ENCODE peak calls at places on chromosomes 5 and 9, in six cellular contexts. H is dorsolateral prefrontal cortex, B is choroid plexus epithelial cell, R is GM12865, X is heart right ventricle, M is pancreas. N is an unnamed sample.

GRCh38 chr9:77750284-77750683 is 102.2 kb upstream of the GNA14 start:
- DNase-seq in X (no peak), M (no peak), R (no peak), B (peak; percentile 39), H (no peak), N (no peak)

GRCh38 chr5:6812800-6813731 is 99.8 kb downstream of the TENT4A start:
- DNase-seq in M (peak; percentile 83), X (no peak), R (no peak), B (peak; percentile 57), H (no peak), N (peak; percentile 35)

GRCh38 chr5:83496626-83497025 is 25.1 kb downstream of the VCAN start:
- DNase-seq in B (no peak), R (no peak), M (no peak), H (no peak), X (no peak), N (no peak)

GRCh38 chr9:17120203-17120602 is 14.6 kb upstream of the CNTLN start:
- DNase-seq in R (no peak), B (no peak), X (no peak), M (no peak), H (no peak), N (no peak)

GRCh38 chr5:128905225-128906110 is 59.8 kb upstream of the SLC27A6 start:
- DNase-seq in M (no peak), B (peak; percentile 83), X (no peak), H (no peak), R (peak; percentile 65), N (peak; percentile 20)

GRCh38 chr9:126170286-126170823 is 156.3 kb upstream of the MVB12B start:
- DNase-seq in H (no peak), R (no peak), X (no peak), M (no peak), B (no peak), N (no peak)

GRCh38 chr9:123371805-123372590 is 16.0 kb downstream of the CRB2 start:
- DNase-seq in H (no peak), M (no peak), R (no peak), X (no peak), B (no peak), N (no peak)

GRCh38 chr9:2243666-2244555 is 228.8 kb downstream of the SMARCA2 start:
- DNase-seq in R (no peak), B (no peak), M (no peak), H (no peak), X (no peak), N (no peak)

GRCh38 chr9:88390371-88390990 is 2.2 kb downstream of the SPIN1 start:
- DNase-seq in R (no peak), H (no peak), M (no peak), X (no peak), B (peak; percentile 28), N (no peak)

GRCh38 chr5:111384220-111384619 is 128.1 kb downstream of the STARD4 start:
- DNase-seq in R (no peak), X (no peak), B (peak; percentile 30), M (no peak), H (no peak), N (no peak)

GRCh38 chr5:130282044-130282443 is 377.8 kb downstream of the CHSY3 start:
- DNase-seq in X (no peak), R (no peak), B (peak; percentile 23), H (no peak), M (no peak), N (peak; percentile 63)

GRCh38 chr9:17942498-17942897 is 363.6 kb downstream of the SH3GL2 start:
- DNase-seq in X (no peak), R (no peak), B (no peak), H (no peak), M (no peak), N (no peak)

GRCh38 chr5:84518862-84519261 is 134.2 kb upstream of the EDIL3 start:
- DNase-seq in R (no peak), X (no peak), H (no peak), B (no peak), M (no peak), N (no peak)

GRCh38 chr9:105887679-105888078 is 193.3 kb downstream of the TMEM38B start:
- DNase-seq in R (no peak), H (no peak), B (no peak), X (no peak), M (no peak), N (no peak)

GRCh38 chr5:140556438-140556837 is 835 bp downstream of the SRA1 start:
- DNase-seq in X (no peak), M (no peak), H (no peak), R (no peak), B (peak; percentile 71), N (no peak)
- H3K4me3 ChIP-seq in X (peak overlapping the region; percentile 75), M (peak overlapping the region; percentile 70), H (peak overlapping the region; percentile 84), R (peak overlapping the region; percentile 94), B (peak overlapping the region; percentile 87), N (peak overlapping the region; percentile 65)

GRCh38 chr5:122311400-122311887 is 593 bp upstream of the SNCAIP start:
- DNase-seq in H (no peak), X (no peak), M (no peak), R (no peak), B (no peak), N (no peak)
- H3K4me3 ChIP-seq in H (peak overlapping the region; percentile 27), X (peak overlapping the region; percentile 51), M (no peak overlapping the region), R (peak overlapping the region; percentile 46), B (peak overlapping the region; percentile 57), N (peak overlapping the region; percentile 55)

GRCh38 chr5:54049963-54050362 is 260.4 kb downstream of the ARL15 start:
- DNase-seq in R (no peak), H (no peak), X (no peak), M (no peak), B (peak; percentile 62), N (peak; percentile 50)
- H3K4me3 ChIP-seq in R (no peak overlapping the region), H (no peak overlapping the region), X (no peak overlapping the region), M (no peak overlapping the region), B (no peak overlapping the region), N (no peak overlapping the region)

GRCh38 chr5:10757043-10757442 is 4.0 kb downstream of the DAP start:
- DNase-seq in H (no peak), R (no peak), X (no peak), M (no peak), B (no peak), N (no peak)

GRCh38 chr5:10760976-10761841 is at the start of gene DAP:
- DNase-seq in X (peak; percentile 90), M (peak; percentile 97), R (peak; percentile 96), B (peak; percentile 91), H (peak; percentile 51), N (peak; percentile 41)

GRCh38 chr5:10760033-10760975 is 730 bp downstream of the DAP start:
- DNase-seq in M (no peak), B (peak; percentile 53), R (peak; percentile 57), H (no peak), X (no peak), N (peak; percentile 17)

GRCh38 chr5:10756539-10756938 is 4.5 kb downstream of the DAP start:
- DNase-seq in H (no peak), X (no peak), B (no peak), M (no peak), R (peak; percentile 57), N (peak; percentile 55)

DNA sequence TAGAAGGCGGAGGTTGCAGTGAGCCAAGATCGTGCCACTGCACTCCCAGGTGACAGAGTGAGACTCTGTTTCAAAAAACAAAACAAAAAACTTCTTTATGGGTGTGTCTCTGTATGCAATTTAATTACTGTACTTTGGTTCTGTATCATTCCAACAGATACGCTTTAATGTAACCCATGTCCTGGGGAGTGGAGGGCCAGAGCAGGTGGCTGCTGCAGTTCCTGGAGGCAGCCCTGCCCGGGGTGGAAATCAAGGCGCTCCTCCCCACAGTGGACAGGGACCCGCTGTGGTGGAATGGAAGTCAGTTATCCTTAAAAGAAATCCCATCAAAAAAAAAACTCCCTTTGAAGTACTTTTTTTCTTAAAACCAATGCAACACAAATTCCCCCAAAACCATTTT is 1.9 kb downstream of the DAP start:
- DNase-seq in R (no peak), M (no peak), H (no peak), B (no peak), X (no peak), N (no peak)
- H3K4me3 ChIP-seq in R (peak overlapping the region; percentile 57), M (no peak overlapping the region), H (no peak overlapping the region), B (no peak overlapping the region), X (peak overlapping the region; percentile 77), N (no peak overlapping the region)

GRCh38 chr9:94922098-94922607 is 195.7 kb downstream of the AOPEP start:
- DNase-seq in B (peak; percentile 98), R (no peak), X (no peak), M (no peak), H (no peak), N (peak; percentile 99)

GRCh38 chr9:94921656-94922055 is 195.2 kb downstream of the AOPEP start:
- DNase-seq in H (no peak), B (peak; percentile 31), R (no peak), X (no peak), M (no peak), N (no peak)

GRCh38 chr9:94925751-94926456 is 199.4 kb downstream of the AOPEP start:
- DNase-seq in B (no peak), X (no peak), R (no peak), H (no peak), M (no peak), N (no peak)

GRCh38 chr9:94922691-94923107 is 196.2 kb downstream of the AOPEP start:
- DNase-seq in R (no peak), X (no peak), M (no peak), B (peak; percentile 75), H (no peak), N (no peak)

GRCh38 chr9:94923333-94924089 is 197.0 kb downstream of the AOPEP start:
- DNase-seq in M (no peak), X (no peak), R (no peak), B (no peak), H (no peak), N (no peak)
- H3K4me3 ChIP-seq in M (no peak overlapping the region), X (no peak overlapping the region), R (no peak overlapping the region), B (no peak overlapping the region), H (no peak overlapping the region), N (no peak overlapping the region)

GRCh38 chr5:33494476-33494875 is 53.7 kb downstream of the TARS1 start:
- DNase-seq in M (no peak), R (no peak), B (no peak), H (no peak), X (no peak), N (no peak)
- H3K4me3 ChIP-seq in M (no peak overlapping the region), R (no peak overlapping the region), B (no peak overlapping the region), H (no peak overlapping the region), X (no peak overlapping the region), N (no peak overlapping the region)

DNA sequence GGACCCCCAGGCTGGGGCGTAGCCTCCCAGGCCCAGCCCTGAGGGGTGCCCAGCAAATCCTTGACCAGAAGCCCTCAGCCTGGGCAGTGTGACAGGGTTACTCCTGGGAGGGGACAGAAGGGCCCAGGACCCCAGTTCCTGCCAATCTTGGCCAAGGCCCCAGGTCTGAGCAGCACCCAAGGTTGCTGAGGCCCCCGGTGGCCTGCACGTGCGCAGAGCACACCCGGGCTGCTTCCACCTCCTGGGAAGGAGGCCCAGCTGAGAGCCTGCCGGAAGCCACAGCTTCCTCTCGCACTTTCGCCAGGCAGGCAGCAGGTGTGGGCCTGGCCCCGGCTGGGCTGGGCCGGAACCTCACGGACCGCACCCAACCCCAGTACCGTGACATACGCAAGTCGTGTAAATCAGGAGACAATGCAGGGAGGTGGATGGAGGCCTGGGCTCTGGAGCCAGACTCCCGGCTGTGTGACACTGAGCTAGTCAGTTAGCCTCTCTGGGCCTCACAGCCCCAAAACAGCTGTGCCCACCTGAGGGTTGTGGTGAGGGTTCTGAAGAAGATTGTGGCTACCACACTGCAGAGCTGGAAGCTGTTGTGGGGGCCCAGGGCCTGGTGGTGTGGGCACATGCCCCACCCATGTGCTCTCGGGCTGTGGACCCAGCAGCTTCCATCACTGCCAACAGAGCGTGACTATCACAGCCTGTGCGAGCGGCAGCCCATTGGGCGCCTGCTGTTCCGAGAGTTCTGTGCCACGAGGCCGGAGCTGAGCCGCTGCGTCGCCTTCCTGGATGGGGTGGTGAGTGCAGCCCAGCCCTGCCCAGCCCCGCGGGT is 5.1 kb downstream of the GRK6 start:
- DNase-seq in M (peak; percentile 56), B (no peak), R (peak; percentile 96), H (no peak), X (peak; percentile 44), N (no peak)
- H3K4me3 ChIP-seq in M (no peak overlapping the region), B (no peak overlapping the region), R (peak overlapping the region; percentile 87), H (no peak overlapping the region), X (no peak overlapping the region), N (no peak overlapping the region)